ENCODE peak calls at places on chromosomes 3 and 15, in seven cellular contexts. One of them, this sample, is unnamed.

GRCh38 chr15:88115529-88116152 is 140.9 kb downstream of the NTRK3 start:
- DNase-seq in ovary: no peak
- DNase-seq in sigmoid colon: no peak
- DNase-seq in nephron progenitor cell: no peak
- DNase-seq in SK-N-SH: no peak
- DNase-seq in neural crest cell: no peak
- DNase-seq in cardiac fibroblast: no peak
- DNase-seq in this sample: no peak

GRCh38 chr15:67010898-67011619 is 54.3 kb upstream of the SMAD3 start:
- DNase-seq in ovary: no peak
- DNase-seq in SK-N-SH: no peak
- DNase-seq in neural crest cell: no peak
- DNase-seq in nephron progenitor cell: no peak
- DNase-seq in cardiac fibroblast: no peak
- DNase-seq in sigmoid colon: no peak
- DNase-seq in this sample: no peak

GRCh38 chr3:181757694-181758306 is 46.1 kb downstream of the SOX2 start:
- DNase-seq in SK-N-SH: no peak
- DNase-seq in nephron progenitor cell: no peak
- DNase-seq in sigmoid colon: no peak
- DNase-seq in cardiac fibroblast: no peak
- DNase-seq in ovary: no peak
- DNase-seq in neural crest cell: no peak
- DNase-seq in this sample: no peak

GRCh38 chr3:62260655-62261054 is 112.7 kb downstream of the FEZF2 start:
- DNase-seq in sigmoid colon: no peak
- DNase-seq in SK-N-SH: peak; percentile 16
- DNase-seq in neural crest cell: no peak
- DNase-seq in ovary: no peak
- DNase-seq in nephron progenitor cell: no peak
- DNase-seq in cardiac fibroblast: no peak
- DNase-seq in this sample: no peak

GRCh38 chr15:40870716-40871115 is 3.3 kb downstream of the RHOV start:
- DNase-seq in cardiac fibroblast: no peak
- DNase-seq in ovary: no peak
- DNase-seq in SK-N-SH: no peak
- DNase-seq in nephron progenitor cell: no peak
- DNase-seq in neural crest cell: no peak
- DNase-seq in sigmoid colon: no peak
- DNase-seq in this sample: no peak

GRCh38 chr3:104632521-104632920 is 734.2 kb upstream of the ALCAM start:
- DNase-seq in neural crest cell: no peak
- DNase-seq in sigmoid colon: no peak
- DNase-seq in ovary: no peak
- DNase-seq in SK-N-SH: no peak
- DNase-seq in nephron progenitor cell: no peak
- DNase-seq in cardiac fibroblast: peak; percentile 45
- DNase-seq in this sample: no peak

GRCh38 chr15:73541479-73541878 is 91.7 kb downstream of the NPTN start:
- DNase-seq in ovary: no peak
- DNase-seq in cardiac fibroblast: no peak
- DNase-seq in SK-N-SH: no peak
- DNase-seq in nephron progenitor cell: no peak
- DNase-seq in neural crest cell: no peak
- DNase-seq in sigmoid colon: no peak
- DNase-seq in this sample: no peak

GRCh38 chr3:116302087-116302747 is 143.1 kb downstream of the LSAMP start:
- DNase-seq in neural crest cell: no peak
- DNase-seq in nephron progenitor cell: no peak
- DNase-seq in cardiac fibroblast: peak; percentile 24
- DNase-seq in ovary: no peak
- DNase-seq in SK-N-SH: no peak
- DNase-seq in sigmoid colon: no peak
- DNase-seq in this sample: no peak

GRCh38 chr15:58865420-58865880 is 68.0 kb downstream of the SLTM start:
- DNase-seq in sigmoid colon: no peak
- DNase-seq in ovary: peak; percentile 52
- DNase-seq in SK-N-SH: no peak
- DNase-seq in neural crest cell: no peak
- DNase-seq in nephron progenitor cell: no peak
- DNase-seq in cardiac fibroblast: peak; percentile 24
- DNase-seq in this sample: no peak

GRCh38 chr3:119643528-119643927 is 16.9 kb downstream of the POPDC2 start:
- DNase-seq in SK-N-SH: no peak
- DNase-seq in cardiac fibroblast: peak; percentile 70
- DNase-seq in neural crest cell: no peak
- DNase-seq in ovary: no peak
- DNase-seq in nephron progenitor cell: no peak
- DNase-seq in sigmoid colon: no peak
- DNase-seq in this sample: no peak

GRCh38 chr15:57334257-57334656 is 42.0 kb upstream of the CGNL1 start:
- DNase-seq in ovary: no peak
- DNase-seq in sigmoid colon: no peak
- DNase-seq in SK-N-SH: no peak
- DNase-seq in nephron progenitor cell: no peak
- DNase-seq in neural crest cell: no peak
- DNase-seq in cardiac fibroblast: peak; percentile 38
- DNase-seq in this sample: no peak

GRCh38 chr15:68124700-68125099 is 70.6 kb downstream of the PIAS1 start:
- DNase-seq in cardiac fibroblast: no peak
- DNase-seq in SK-N-SH: no peak
- DNase-seq in nephron progenitor cell: no peak
- DNase-seq in neural crest cell: no peak
- DNase-seq in ovary: no peak
- DNase-seq in sigmoid colon: no peak
- DNase-seq in this sample: no peak

GRCh38 chr15:73800662-73801345 is 47.7 kb upstream of the INSYN1 start:
- DNase-seq in neural crest cell: no peak
- DNase-seq in SK-N-SH: no peak
- DNase-seq in sigmoid colon: peak; percentile 69
- DNase-seq in cardiac fibroblast: peak; percentile 90
- DNase-seq in nephron progenitor cell: no peak
- DNase-seq in ovary: peak; percentile 47
- DNase-seq in this sample: no peak

GRCh38 chr3:38582316-38582715 is 67.2 kb downstream of the SCN5A start:
- DNase-seq in SK-N-SH: no peak
- DNase-seq in neural crest cell: no peak
- DNase-seq in nephron progenitor cell: no peak
- DNase-seq in cardiac fibroblast: no peak
- DNase-seq in sigmoid colon: no peak
- DNase-seq in ovary: no peak
- DNase-seq in this sample: no peak

GRCh38 chr15:41984622-41985021 is 12.3 kb upstream of the EHD4 start:
- DNase-seq in nephron progenitor cell: no peak
- DNase-seq in cardiac fibroblast: no peak
- DNase-seq in neural crest cell: no peak
- DNase-seq in sigmoid colon: no peak
- DNase-seq in SK-N-SH: no peak
- DNase-seq in ovary: no peak
- DNase-seq in this sample: no peak

GRCh38 chr15:45276851-45277250 is 24.8 kb downstream of the SLC28A2 start:
- DNase-seq in nephron progenitor cell: no peak
- DNase-seq in cardiac fibroblast: peak; percentile 33
- DNase-seq in sigmoid colon: no peak
- DNase-seq in ovary: no peak
- DNase-seq in neural crest cell: no peak
- DNase-seq in SK-N-SH: peak; percentile 55
- DNase-seq in this sample: no peak

GRCh38 chr3:98573231-98573728 is 20.1 kb downstream of the CPOX start:
- DNase-seq in nephron progenitor cell: no peak
- DNase-seq in SK-N-SH: peak; percentile 36
- DNase-seq in sigmoid colon: no peak
- DNase-seq in ovary: no peak
- DNase-seq in neural crest cell: no peak
- DNase-seq in cardiac fibroblast: peak; percentile 55
- DNase-seq in this sample: no peak

GRCh38 chr15:101250931-101251829 is 668 bp downstream of the CHSY1 start:
- DNase-seq in sigmoid colon: peak; percentile 76
- DNase-seq in cardiac fibroblast: peak; percentile 38
- DNase-seq in nephron progenitor cell: peak; percentile 71
- DNase-seq in ovary: peak; percentile 60
- DNase-seq in SK-N-SH: peak; percentile 68
- DNase-seq in neural crest cell: peak; percentile 40
- DNase-seq in this sample: no peak

GRCh38 chr3:192514081-192514753 is 213.1 kb downstream of the FGF12 start:
- DNase-seq in sigmoid colon: no peak
- DNase-seq in cardiac fibroblast: peak; percentile 15
- DNase-seq in ovary: no peak
- DNase-seq in neural crest cell: peak; percentile 46
- DNase-seq in nephron progenitor cell: peak; percentile 72
- DNase-seq in SK-N-SH: peak; percentile 12
- DNase-seq in this sample: peak; percentile 51

GRCh38 chr3:178750639-178751038 is 214.4 kb downstream of the KCNMB2 start:
- DNase-seq in sigmoid colon: no peak
- DNase-seq in cardiac fibroblast: no peak
- DNase-seq in nephron progenitor cell: no peak
- DNase-seq in ovary: no peak
- DNase-seq in SK-N-SH: no peak
- DNase-seq in neural crest cell: no peak
- DNase-seq in this sample: no peak

GRCh38 chr3:171790574-171790897 is 19.7 kb downstream of the PLD1 start:
- DNase-seq in sigmoid colon: no peak
- DNase-seq in nephron progenitor cell: no peak
- DNase-seq in neural crest cell: no peak
- DNase-seq in cardiac fibroblast: no peak
- DNase-seq in ovary: no peak
- DNase-seq in SK-N-SH: no peak
- DNase-seq in this sample: no peak

GRCh38 chr15:95845862-95846515 is 484.5 kb upstream of the NR2F2 start:
- DNase-seq in nephron progenitor cell: peak; percentile 89
- DNase-seq in neural crest cell: peak; percentile 90
- DNase-seq in cardiac fibroblast: peak; percentile 46
- DNase-seq in ovary: peak; percentile 62
- DNase-seq in sigmoid colon: no peak
- DNase-seq in SK-N-SH: no peak
- DNase-seq in this sample: no peak

GRCh38 chr15:68450192-68450591 is 18.2 kb upstream of the ITGA11 start:
- DNase-seq in SK-N-SH: no peak
- DNase-seq in ovary: no peak
- DNase-seq in cardiac fibroblast: no peak
- DNase-seq in neural crest cell: no peak
- DNase-seq in sigmoid colon: no peak
- DNase-seq in nephron progenitor cell: no peak
- DNase-seq in this sample: no peak

GRCh38 chr15:87129916-87130315 is 1050.2 kb downstream of the AGBL1 start:
- DNase-seq in SK-N-SH: no peak
- DNase-seq in nephron progenitor cell: no peak
- DNase-seq in sigmoid colon: no peak
- DNase-seq in neural crest cell: no peak
- DNase-seq in cardiac fibroblast: peak; percentile 57
- DNase-seq in ovary: no peak
- DNase-seq in this sample: no peak

GRCh38 chr15:96339662-96340347 is 9.3 kb downstream of the NR2F2 start:
- DNase-seq in ovary: no peak
- DNase-seq in nephron progenitor cell: no peak
- DNase-seq in cardiac fibroblast: peak; percentile 53
- DNase-seq in sigmoid colon: no peak
- DNase-seq in SK-N-SH: no peak
- DNase-seq in neural crest cell: no peak
- DNase-seq in this sample: no peak

GRCh38 chr3:52428151-52429005 is 16.5 kb downstream of the SEMA3G start:
- DNase-seq in ovary: peak; percentile 60
- DNase-seq in sigmoid colon: peak; percentile 76
- DNase-seq in nephron progenitor cell: peak; percentile 48
- DNase-seq in neural crest cell: peak; percentile 53
- DNase-seq in cardiac fibroblast: peak; percentile 90
- DNase-seq in SK-N-SH: peak; percentile 70
- DNase-seq in this sample: no peak

GRCh38 chr15:41892621-41893421 is 1.0 kb downstream of the SPTBN5 start:
- DNase-seq in sigmoid colon: no peak
- DNase-seq in SK-N-SH: peak; percentile 42
- DNase-seq in neural crest cell: no peak
- DNase-seq in nephron progenitor cell: no peak
- DNase-seq in ovary: no peak
- DNase-seq in cardiac fibroblast: no peak
- DNase-seq in this sample: no peak

GRCh38 chr3:100603449-100603848 is 6.0 kb upstream of the ADGRG7 start:
- DNase-seq in neural crest cell: no peak
- DNase-seq in sigmoid colon: no peak
- DNase-seq in SK-N-SH: peak; percentile 40
- DNase-seq in ovary: no peak
- DNase-seq in cardiac fibroblast: peak; percentile 58
- DNase-seq in nephron progenitor cell: no peak
- DNase-seq in this sample: no peak
- TF ChIP-seq CTCF in neural crest cell: peak; percentile 58
- TF ChIP-seq CTCF in sigmoid colon: no peak
- TF ChIP-seq CTCF in SK-N-SH: peak; percentile 62
- TF ChIP-seq CTCF in ovary: no peak
- TF ChIP-seq CTCF in cardiac fibroblast: peak; percentile 70
- TF ChIP-seq CTCF in nephron progenitor cell: peak; percentile 22
- TF ChIP-seq CTCF in this sample: peak; percentile 76

DNA sequence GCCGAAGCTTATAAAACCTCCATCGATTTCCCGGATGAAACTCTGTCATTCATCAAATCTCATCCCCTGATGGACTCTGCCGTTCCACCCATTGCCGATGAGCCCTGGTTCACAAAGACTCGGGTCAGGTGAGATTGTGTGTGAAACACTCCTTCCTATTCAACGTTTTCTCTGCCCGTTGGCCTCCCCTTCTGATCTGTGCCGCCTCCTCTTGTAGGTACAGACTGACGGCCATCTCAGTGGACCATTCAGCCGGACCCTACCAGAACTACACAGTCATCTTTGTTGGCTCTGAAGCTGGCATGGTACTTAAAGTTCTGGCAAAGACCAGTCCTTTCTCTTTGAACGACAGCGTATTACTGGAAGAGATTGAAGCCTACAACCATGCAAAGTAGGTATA is 47.4 kb downstream of the SEMA6D start:
- DNase-seq in ovary: no peak
- DNase-seq in cardiac fibroblast: no peak
- DNase-seq in nephron progenitor cell: no peak
- DNase-seq in SK-N-SH: no peak
- DNase-seq in neural crest cell: no peak
- DNase-seq in sigmoid colon: no peak
- DNase-seq in this sample: no peak
- TF ChIP-seq CTCF in ovary: no peak
- TF ChIP-seq CTCF in cardiac fibroblast: no peak
- TF ChIP-seq CTCF in nephron progenitor cell: no peak
- TF ChIP-seq CTCF in SK-N-SH: no peak
- TF ChIP-seq CTCF in neural crest cell: no peak
- TF ChIP-seq CTCF in sigmoid colon: no peak
- TF ChIP-seq CTCF in this sample: no peak

GRCh38 chr3:44454258-44454657 is 23.2 kb downstream of the ZNF445 start:
- DNase-seq in SK-N-SH: no peak
- DNase-seq in nephron progenitor cell: no peak
- DNase-seq in ovary: no peak
- DNase-seq in neural crest cell: no peak
- DNase-seq in cardiac fibroblast: no peak
- DNase-seq in sigmoid colon: no peak
- DNase-seq in this sample: no peak
- TF ChIP-seq CTCF in SK-N-SH: no peak
- TF ChIP-seq CTCF in nephron progenitor cell: no peak
- TF ChIP-seq CTCF in ovary: no peak
- TF ChIP-seq CTCF in neural crest cell: no peak
- TF ChIP-seq CTCF in cardiac fibroblast: no peak
- TF ChIP-seq CTCF in sigmoid colon: no peak
- TF ChIP-seq CTCF in this sample: no peak

DNA sequence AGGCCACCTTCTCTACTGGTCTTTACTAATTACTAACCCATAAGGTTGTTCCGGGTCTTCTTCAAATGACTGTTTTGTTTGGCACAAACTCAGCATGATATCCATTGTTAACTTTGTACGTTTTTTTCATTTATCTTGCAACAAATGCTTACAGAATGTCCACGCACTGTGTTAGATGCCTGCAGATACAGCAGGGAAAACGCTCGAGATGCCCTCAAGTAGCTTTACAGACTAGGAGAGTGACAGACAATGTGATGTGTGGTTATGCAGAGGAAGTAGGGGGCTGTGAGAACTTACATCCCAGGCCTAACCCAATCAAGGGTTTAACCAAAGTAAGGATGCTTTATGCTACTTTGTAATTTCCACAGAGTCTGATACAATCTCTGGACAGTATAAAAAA is 949 bp upstream of the RFC4 start:
- DNase-seq in ovary: no peak
- DNase-seq in SK-N-SH: no peak
- DNase-seq in nephron progenitor cell: no peak
- DNase-seq in neural crest cell: no peak
- DNase-seq in cardiac fibroblast: no peak
- DNase-seq in sigmoid colon: no peak
- DNase-seq in this sample: no peak
- TF ChIP-seq CTCF in ovary: no peak
- TF ChIP-seq CTCF in SK-N-SH: no peak
- TF ChIP-seq CTCF in nephron progenitor cell: no peak
- TF ChIP-seq CTCF in neural crest cell: no peak
- TF ChIP-seq CTCF in cardiac fibroblast: no peak
- TF ChIP-seq CTCF in sigmoid colon: no peak
- TF ChIP-seq CTCF in this sample: no peak

This sample was measured in chondrocyte.